ENCODE peak calls at places on chromosomes 13 and 19, in five cellular contexts. E is SK-N-SH, N is IMR-90, H is K562, Q is GM12878. I is an unnamed sample.

GRCh38 chr19:28291874-28292273 is 921.1 kb downstream of the UQCRFS1 start:
- DNase-seq in E (no peak), N (no peak), H (no peak), Q (no peak), I (no peak)

GRCh38 chr19:56725829-56726424 is 54.4 kb upstream of the ZNF835 start:
- DNase-seq in E (peak), N (no peak), H (no peak), Q (no peak), I (peak)

GRCh38 chr13:27578121-27579030 is 42.0 kb downstream of the LNX2 start:
- DNase-seq in E (no peak), N (peak), H (no peak), Q (no peak), I (peak)

GRCh38 chr13:99495478-99496321 is 5.6 kb upstream of the TM9SF2 start:
- DNase-seq in E (no peak), N (no peak), H (no peak), Q (no peak), I (no peak)

GRCh38 chr13:75486146-75486545 is 4.2 kb upstream of the TBC1D4 start:
- DNase-seq in E (no peak), N (no peak), H (no peak), Q (no peak), I (peak)

GRCh38 chr13:40063743-40064142 is 408.3 kb downstream of the COG6 start:
- DNase-seq in E (no peak), N (no peak), H (no peak), Q (no peak), I (no peak)

GRCh38 chr13:26811636-26812035 is 51.0 kb upstream of the GPR12 start:
- DNase-seq in E (no peak), N (no peak), H (no peak), Q (no peak), I (no peak)

GRCh38 chr13:35512271-35512920 is 35.9 kb upstream of the MAB21L1 start:
- DNase-seq in E (no peak), N (peak), H (no peak), Q (no peak), I (no peak)

GRCh38 chr13:21717817-21718216 is 46.9 kb downstream of the FGF9 start:
- DNase-seq in E (no peak), N (no peak), H (no peak), Q (no peak), I (no peak)

GRCh38 chr13:113005076-113005865 is 36.3 kb downstream of the MCF2L start:
- DNase-seq in E (no peak), N (no peak), H (no peak), Q (no peak), I (no peak)

GRCh38 chr13:114147803-114148520 is 15.5 kb upstream of the RASA3 start:
- DNase-seq in E (peak), N (no peak), H (no peak), Q (no peak), I (no peak)

GRCh38 chr19:32318884-32319520 is 26.4 kb upstream of the ZNF507 start:
- DNase-seq in E (peak), N (no peak), H (peak), Q (no peak), I (peak)

GRCh38 chr13:112606125-112607001 is 18.4 kb upstream of the TUBGCP3 start:
- DNase-seq in E (peak), N (peak), H (peak), Q (no peak), I (peak)

GRCh38 chr13:100240109-100240779 is 151.4 kb downstream of the PCCA start:
- DNase-seq in E (no peak), N (peak), H (no peak), Q (no peak), I (no peak)

GRCh38 chr19:19064811-19065745 is 1.3 kb downstream of the SLC25A42 start:
- DNase-seq in E (peak), N (no peak), H (no peak), Q (no peak), I (no peak)

GRCh38 chr13:39963612-39964011 is 308.1 kb downstream of the COG6 start:
- DNase-seq in E (no peak), N (no peak), H (no peak), Q (no peak), I (no peak)

DNA sequence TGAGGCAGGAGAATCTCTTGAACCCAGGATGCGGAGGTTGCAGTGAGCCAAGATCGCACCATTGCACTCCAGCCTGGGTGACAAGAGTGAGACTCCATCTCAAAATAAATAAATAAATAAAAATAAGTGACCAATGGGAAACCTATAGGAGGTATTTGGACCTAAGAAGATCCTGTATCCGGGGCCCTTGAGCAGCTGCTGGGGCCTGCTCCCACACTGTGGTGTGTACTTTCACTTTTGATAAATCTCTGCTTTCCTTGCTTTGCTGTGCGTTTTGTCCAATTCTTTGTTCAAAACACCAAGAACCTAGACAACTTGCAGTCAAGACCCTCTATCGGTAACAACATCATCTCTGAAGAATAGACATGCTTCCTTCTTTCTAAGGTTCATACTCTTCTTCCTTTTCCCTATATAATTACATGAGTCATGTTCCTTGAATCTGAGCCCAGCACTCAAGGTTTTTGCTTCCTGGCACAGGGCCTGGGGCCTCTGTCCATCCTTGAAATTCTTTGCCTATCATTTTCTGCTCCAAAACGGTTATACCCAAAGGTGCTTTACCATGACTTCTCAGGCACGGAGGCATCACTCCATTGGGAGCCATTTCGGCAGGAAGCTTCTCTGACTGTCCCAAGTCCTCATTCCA is 14.2 kb upstream of the PNMA8C start:
- DNase-seq in E (no peak), N (peak), H (no peak), Q (no peak), I (peak)
- TF ChIP-seq RCOR1 in E (no peak), N (no peak), H (no peak), Q (no peak), I (no peak)

DNA sequence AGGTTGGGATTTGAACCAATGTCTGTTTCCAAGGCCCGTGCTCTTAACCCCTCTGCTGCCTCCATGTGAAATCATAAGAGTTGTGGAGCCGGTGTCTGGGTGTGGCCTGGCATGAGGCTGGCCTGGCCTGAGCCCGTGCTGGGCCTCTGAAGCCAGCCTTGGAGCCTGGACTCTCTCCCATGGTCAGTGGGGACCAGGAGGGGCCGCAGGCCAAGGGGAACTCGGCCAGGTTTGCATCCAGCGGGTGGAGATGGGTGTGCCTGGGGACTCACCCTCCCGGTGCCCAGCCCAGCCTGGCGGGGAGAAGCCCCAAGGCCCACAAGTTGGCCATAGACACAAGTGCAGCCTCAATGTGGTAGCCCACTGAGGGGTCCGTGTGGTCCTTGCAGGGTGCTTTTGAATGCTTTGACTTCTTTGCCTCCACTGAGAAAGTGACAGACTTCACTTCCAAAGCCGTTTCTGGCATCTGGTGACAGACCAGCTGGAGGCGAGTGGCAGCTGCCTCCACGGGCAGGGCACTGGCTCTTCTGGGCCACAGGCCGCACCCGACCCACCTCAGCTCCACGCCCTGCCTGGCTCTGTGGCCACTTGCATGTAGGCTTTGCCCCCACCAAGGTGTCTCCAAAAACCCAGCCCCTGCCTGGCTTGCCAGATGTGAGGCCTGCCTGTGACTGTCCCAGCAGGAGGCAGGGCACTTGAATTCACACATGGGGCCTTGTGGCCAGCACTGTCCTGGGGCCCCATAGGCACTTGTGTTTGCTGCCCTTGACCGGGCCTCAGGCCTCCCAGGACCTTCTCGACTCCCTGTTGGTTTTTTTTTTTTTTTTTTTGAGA is 26.1 kb upstream of the NCCRP1 start:
- DNase-seq in E (no peak), N (no peak), H (no peak), Q (no peak), I (no peak)
- TF ChIP-seq RCOR1 in E (no peak), N (no peak), H (no peak), Q (no peak), I (no peak)

DNA sequence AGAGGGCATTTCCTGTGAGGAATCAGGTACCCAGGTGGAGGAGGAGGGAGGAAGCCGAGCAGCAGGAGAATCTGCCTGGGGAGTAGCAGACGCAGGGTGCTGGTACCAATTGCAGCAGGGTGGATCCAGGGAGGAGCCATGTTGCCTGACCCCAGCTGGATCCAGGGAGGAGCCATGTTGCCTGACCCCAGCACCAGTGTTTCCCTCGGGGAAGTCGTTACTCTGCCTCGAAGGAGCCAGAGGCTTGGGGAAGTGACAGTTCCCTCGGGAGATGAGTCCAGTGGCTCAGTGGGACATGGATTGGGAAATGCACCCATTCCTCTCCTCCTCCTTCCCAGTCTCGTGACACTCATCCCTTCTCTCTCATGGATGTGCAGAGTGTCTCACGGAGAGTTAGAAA is 31.5 kb downstream of the LAIR2 start:
- DNase-seq in E (no peak), N (no peak), H (no peak), Q (no peak), I (no peak)
- TF ChIP-seq RCOR1 in E (no peak), N (no peak), H (no peak), Q (no peak), I (no peak)

GRCh38 chr13:44955421-44955820 is 33.9 kb downstream of the NUFIP1 start:
- DNase-seq in E (no peak), N (no peak), H (no peak), Q (no peak), I (no peak)

GRCh38 chr13:44951184-44951583 is 38.1 kb downstream of the NUFIP1 start:
- DNase-seq in E (no peak), N (peak), H (no peak), Q (no peak), I (no peak)

GRCh38 chr13:44954210-44954609 is 35.1 kb downstream of the NUFIP1 start:
- DNase-seq in E (no peak), N (no peak), H (no peak), Q (no peak), I (no peak)

GRCh38 chr13:44952671-44953070 is 36.6 kb downstream of the NUFIP1 start:
- DNase-seq in E (no peak), N (no peak), H (no peak), Q (no peak), I (no peak)
- TF ChIP-seq RCOR1 in E (no peak), N (no peak), H (no peak), Q (no peak), I (no peak)

GRCh38 chr19:1257475-1258160 is 9.2 kb downstream of the MIDN start:
- DNase-seq in E (no peak), N (no peak), H (no peak), Q (no peak), I (no peak)

GRCh38 chr19:1256646-1257474 is 8.5 kb downstream of the MIDN start:
- DNase-seq in E (no peak), N (no peak), H (no peak), Q (no peak), I (no peak)

GRCh38 chr19:1259206-1259872 is 9.8 kb upstream of the CIRBP start:
- DNase-seq in E (peak), N (peak), H (no peak), Q (peak), I (peak)

GRCh38 chr19:1258707-1259205 is 10.4 kb downstream of the MIDN start:
- DNase-seq in E (no peak), N (no peak), H (no peak), Q (no peak), I (no peak)

DNA sequence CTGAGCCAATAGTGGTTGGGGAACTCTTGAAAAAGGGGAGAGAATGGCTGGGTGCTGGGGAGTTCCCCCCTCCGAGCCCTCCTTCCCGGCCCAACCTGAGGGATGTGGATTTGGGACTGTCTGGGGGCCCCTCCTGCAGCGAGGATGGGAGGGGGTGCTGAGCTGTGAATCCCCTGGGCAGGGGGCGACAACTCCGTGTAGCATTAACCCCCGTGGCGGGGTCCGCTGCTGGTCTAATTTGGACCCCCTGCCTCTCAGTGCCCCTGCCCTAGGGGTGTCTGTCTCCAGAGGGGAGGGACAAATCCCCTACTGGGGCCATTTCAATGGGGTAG is 9.7 kb downstream of the MIDN start:
- DNase-seq in E (no peak), N (no peak), H (no peak), Q (no peak), I (no peak)
- TF ChIP-seq RCOR1 in E (no peak), N (no peak), H (no peak), Q (no peak), I (no peak)

GRCh38 chr19:14550201-14550754 is 20.9 kb downstream of the TECR start:
- DNase-seq in E (no peak), N (no peak), H (peak), Q (no peak), I (no peak)
- TF ChIP-seq RCOR1 in E (no peak), N (no peak), H (no peak), Q (no peak), I (no peak)

DNA sequence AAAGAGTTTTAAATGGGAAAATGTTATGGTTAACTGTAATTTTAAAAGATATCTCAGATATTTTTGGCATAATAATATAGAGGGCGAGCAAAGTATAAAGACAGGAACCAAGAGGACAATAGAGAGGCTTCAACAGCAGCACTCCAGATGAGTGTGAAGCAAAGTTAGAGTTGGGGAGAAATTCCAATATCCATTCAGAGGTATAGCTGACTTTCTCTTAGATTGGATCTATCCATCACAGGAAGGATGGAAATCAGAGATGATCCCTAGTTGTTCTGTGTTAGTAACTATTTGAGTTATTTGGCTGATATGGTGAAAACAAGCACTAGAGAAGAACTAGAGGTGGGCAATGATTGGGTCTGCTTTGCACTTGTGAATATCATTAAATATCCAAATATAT is 786.0 kb upstream of the KLHL1 start:
- DNase-seq in E (no peak), N (no peak), H (no peak), Q (no peak), I (no peak)
- TF ChIP-seq RCOR1 in E (no peak), N (no peak), H (no peak), Q (no peak), I (no peak)

GRCh38 chr19:48487544-48487943 is 18.4 kb downstream of the CYTH2 start:
- DNase-seq in E (no peak), N (no peak), H (no peak), Q (no peak), I (no peak)

GRCh38 chr19:48491793-48492123 is 19.9 kb downstream of the LMTK3 start:
- DNase-seq in E (no peak), N (no peak), H (no peak), Q (no peak), I (no peak)

GRCh38 chr19:48490980-48491792 is 20.4 kb downstream of the LMTK3 start:
- DNase-seq in E (peak), N (no peak), H (peak), Q (no peak), I (peak)

GRCh38 chr19:48487944-48488343 is 18.8 kb downstream of the CYTH2 start:
- DNase-seq in E (no peak), N (peak), H (no peak), Q (no peak), I (peak)

DNA sequence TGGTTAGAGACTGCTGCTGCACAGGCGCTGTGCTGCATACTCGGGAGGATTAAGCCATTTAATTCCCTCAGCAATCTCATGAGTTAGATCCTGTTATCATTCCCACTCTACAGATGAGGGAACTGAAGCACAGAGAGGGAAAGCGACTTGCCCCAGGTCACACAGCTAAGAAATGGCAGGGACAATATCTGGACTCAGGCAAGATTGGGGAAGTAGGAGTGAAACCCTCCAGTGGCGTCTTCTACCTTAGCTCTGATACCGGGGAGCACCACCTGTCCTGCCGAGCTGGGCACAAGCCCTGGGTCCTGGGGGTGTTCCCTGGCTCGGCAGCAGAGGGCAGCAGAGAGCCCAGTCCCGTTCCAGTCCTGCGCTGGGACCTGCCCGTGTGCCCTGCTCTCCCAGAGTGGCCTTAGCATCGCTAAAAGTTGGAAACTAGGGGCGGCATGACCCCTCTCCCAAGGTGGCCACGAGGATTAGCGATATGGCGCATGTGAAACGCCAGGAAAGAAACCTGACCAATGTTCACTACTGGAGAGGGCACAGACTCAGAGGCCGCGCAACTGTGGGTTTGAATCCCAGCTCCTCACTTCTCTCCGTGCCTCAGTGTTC is 20.5 kb downstream of the CYTH2 start:
- DNase-seq in E (peak), N (peak), H (peak), Q (no peak), I (peak)
- TF ChIP-seq RCOR1 in E (peak), N (no peak), H (no peak), Q (no peak), I (peak)

DNA sequence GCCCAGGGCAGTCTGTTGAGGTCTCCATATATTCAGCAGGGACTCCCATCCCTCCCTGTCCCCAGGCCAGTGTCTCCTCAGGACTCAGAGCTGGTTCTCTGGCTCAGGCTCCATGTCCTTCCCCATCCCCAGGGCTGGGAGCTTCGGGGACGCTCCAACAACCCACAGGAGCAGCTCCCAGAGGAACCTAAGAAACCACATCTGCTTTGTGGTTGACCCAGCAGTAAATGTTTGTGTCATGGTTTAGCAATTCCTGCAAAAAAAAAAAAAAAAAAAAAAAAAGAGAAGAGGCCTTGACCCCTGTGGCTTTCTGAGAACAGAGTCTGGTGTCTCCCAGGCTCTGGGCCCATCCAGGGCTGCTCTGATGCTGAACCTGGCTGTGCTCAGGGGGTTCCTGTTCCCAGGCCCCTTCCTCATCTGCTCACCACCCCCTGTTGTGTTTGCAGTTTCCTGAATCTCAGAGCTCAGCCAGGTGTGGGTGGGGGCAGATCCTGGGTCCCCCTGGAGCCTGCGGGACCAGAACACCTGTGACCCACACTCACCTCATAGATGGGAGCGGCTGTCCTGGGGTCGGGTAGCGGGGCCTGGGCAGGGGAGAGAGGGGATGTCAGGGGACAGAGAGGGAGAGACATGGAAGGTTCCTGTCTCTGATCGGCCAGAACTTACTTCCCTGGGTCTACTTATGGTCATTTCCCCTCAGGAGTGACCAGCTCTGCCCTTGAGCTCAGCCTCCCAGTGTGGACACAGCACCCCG is 25.2 kb upstream of the CEACAM1 start:
- DNase-seq in E (no peak), N (peak), H (no peak), Q (no peak), I (no peak)
- TF ChIP-seq RCOR1 in E (no peak), N (no peak), H (no peak), Q (no peak), I (no peak)